ENCODE peak calls at places on chromosomes 4 and X, in nine cellular contexts. E is glutamatergic neuron, N is midbrain, L is mucosa of descending colon, T is cardiac fibroblast, C is COLO829, D is activated gamma-delta T cell, H is GM13977, X is foreskin keratinocyte. I is an unnamed sample.

GRCh38 chrX:74925210-74926088 is at the start of gene NEXMIF:
- DNase-seq in L (peak), E (peak), T (peak), N (peak), C (no peak), H (peak), X (peak), D (peak), I (no peak)

GRCh38 chr4:5905714-5906113 is 12.8 kb upstream of the CRMP1 start:
- DNase-seq in D (no peak), T (no peak), L (no peak), C (no peak), E (no peak), N (no peak), X (no peak), H (no peak), I (no peak)

GRCh38 chr4:3022112-3022511 is 52.2 kb downstream of the HTT-AS start:
- DNase-seq in N (no peak), H (no peak), D (no peak), X (no peak), C (no peak), E (no peak), L (no peak), T (no peak), I (no peak)

GRCh38 chr4:140837742-140838141 is 81.6 kb upstream of the TBC1D9 start:
- DNase-seq in X (no peak), H (no peak), E (no peak), N (no peak), L (no peak), T (peak), C (no peak), D (no peak), I (no peak)

GRCh38 chrX:40316502-40316901 is 218.7 kb upstream of the BCOR start:
- DNase-seq in D (no peak), E (no peak), C (no peak), T (no peak), N (no peak), X (no peak), H (no peak), L (no peak), I (no peak)

GRCh38 chr4:119314356-119314755 is 7.6 kb downstream of the FABP2 start:
- DNase-seq in N (peak), E (no peak), L (no peak), X (peak), D (no peak), C (peak), T (peak), H (peak), I (peak)

GRCh38 chr4:40194602-40195161 is 2.1 kb upstream of the RHOH start:
- DNase-seq in L (peak), C (no peak), N (no peak), X (peak), T (peak), E (no peak), H (no peak), D (no peak), I (no peak)

GRCh38 chr4:76723916-76724315 is 174.0 kb downstream of the SOWAHB start:
- DNase-seq in T (peak), N (no peak), E (no peak), H (no peak), C (peak), X (peak), L (no peak), D (no peak), I (peak)

GRCh38 chr4:11954093-11954492 is 525.4 kb upstream of the HS3ST1 start:
- DNase-seq in L (no peak), E (no peak), X (peak), C (peak), H (no peak), D (no peak), N (peak), T (peak), I (no peak)

GRCh38 chr4:100165809-100166208 is 24.5 kb downstream of the DDIT4L start:
- DNase-seq in D (no peak), H (no peak), E (no peak), N (no peak), L (no peak), C (peak), T (no peak), X (no peak), I (no peak)

GRCh38 chr4:112167790-112168189 is 22.5 kb downstream of the FAM241A start:
- DNase-seq in L (no peak), H (no peak), X (peak), D (no peak), T (no peak), C (no peak), N (no peak), E (no peak), I (no peak)

GRCh38 chr4:181525641-181526040 is 717.6 kb upstream of the TENM3 start:
- DNase-seq in E (peak), N (no peak), L (no peak), H (no peak), C (no peak), T (no peak), D (no peak), X (no peak), I (no peak)

GRCh38 chr4:22932326-22932725 is 239.6 kb downstream of the GBA3 start:
- DNase-seq in H (no peak), D (no peak), N (no peak), L (peak), C (no peak), X (no peak), T (no peak), E (no peak), I (no peak)

GRCh38 chrX:32395878-32396277 is 815.5 kb downstream of the DMD start:
- DNase-seq in L (no peak), X (no peak), C (peak), E (no peak), H (no peak), T (no peak), D (no peak), N (no peak), I (no peak)

GRCh38 chrX:105424729-105425128 is 204.2 kb upstream of the TEX13A start:
- DNase-seq in D (no peak), N (no peak), X (no peak), C (no peak), E (no peak), L (no peak), T (no peak), H (no peak), I (no peak)

GRCh38 chr4:110702326-110702725 is 79.4 kb upstream of the PITX2 start:
- DNase-seq in X (no peak), E (no peak), T (no peak), D (no peak), C (no peak), N (no peak), H (no peak), L (no peak), I (no peak)

GRCh38 chrX:56805399-56805798 is 76.4 kb downstream of the NBDY start:
- DNase-seq in T (no peak), D (no peak), C (no peak), E (no peak), X (no peak), L (no peak), H (no peak), N (no peak), I (no peak)

GRCh38 chrX:20128678-20129077 is 12.0 kb upstream of the MAP7D2 start:
- DNase-seq in T (peak), E (no peak), C (no peak), D (no peak), L (no peak), X (no peak), H (no peak), N (no peak), I (no peak)

GRCh38 chrX:12988797-12989196 is 13.9 kb downstream of the TMSB4X start:
- DNase-seq in L (no peak), T (peak), D (no peak), H (no peak), E (no peak), N (no peak), C (peak), X (peak), I (peak)

GRCh38 chr4:67885727-67886126 is 1.9 kb upstream of the TMPRSS11D start:
- DNase-seq in C (peak), T (peak), H (no peak), D (no peak), N (no peak), E (no peak), X (peak), L (no peak), I (peak)

GRCh38 chr4:53116959-53117358 is 248.9 kb downstream of the SCFD2 start:
- DNase-seq in L (no peak), T (peak), E (no peak), X (no peak), C (no peak), H (no peak), D (no peak), N (no peak), I (no peak)

GRCh38 chr4:6372649-6373525 is 99.5 kb downstream of the PPP2R2C start:
- DNase-seq in E (no peak), N (no peak), L (no peak), D (no peak), H (peak), C (peak), X (peak), T (peak), I (peak)

GRCh38 chr4:53693408-53693807 is 102.1 kb upstream of the LNX1 start:
- DNase-seq in D (no peak), T (no peak), C (no peak), H (no peak), L (no peak), E (no peak), X (no peak), N (no peak), I (no peak)

GRCh38 chr4:134388351-134388750 is 186.8 kb upstream of the PABPC4L start:
- DNase-seq in L (no peak), E (no peak), X (no peak), C (no peak), H (no peak), T (no peak), N (no peak), D (no peak), I (no peak)

GRCh38 chrX:19882066-19882775 is 5.2 kb downstream of the SH3KBP1 start:
- DNase-seq in X (no peak), L (no peak), H (no peak), D (no peak), N (no peak), E (no peak), T (peak), C (no peak), I (no peak)

GRCh38 chr4:57214654-57215411 is 104.6 kb upstream of the IGFBP7 start:
- DNase-seq in E (no peak), T (no peak), C (no peak), N (no peak), H (no peak), D (no peak), X (no peak), L (no peak), I (no peak)

GRCh38 chr4:94410678-94411206 is 41.0 kb upstream of the PDLIM5 start:
- DNase-seq in D (no peak), C (no peak), E (no peak), N (no peak), H (no peak), L (no peak), X (no peak), T (peak), I (no peak)

GRCh38 chrX:65607070-65607742 is 60.2 kb upstream of the MSN start:
- DNase-seq in L (no peak), T (no peak), C (no peak), E (no peak), N (no peak), H (no peak), D (no peak), X (peak), I (peak)

GRCh38 chrX:23505531-23506303 is 161.6 kb upstream of the PRDX4 start:
- DNase-seq in C (peak), E (no peak), L (no peak), H (no peak), T (no peak), X (no peak), N (no peak), D (no peak), I (no peak)

GRCh38 chr4:42673084-42673429 is 16.2 kb upstream of the ATP8A1 start:
- DNase-seq in H (no peak), D (no peak), L (no peak), T (peak), E (no peak), N (no peak), C (no peak), X (peak), I (no peak)

GRCh38 chrX:48558270-48558669 is 16.0 kb upstream of the RBM3 start:
- DNase-seq in X (peak), N (no peak), D (no peak), E (no peak), L (no peak), C (no peak), T (peak), H (no peak), I (peak)

GRCh38 chrX:154372612-154373022 is 1.8 kb downstream of the FLNA start:
- DNase-seq in N (no peak), X (no peak), H (peak), C (no peak), T (no peak), E (no peak), D (no peak), L (no peak), I (peak)

GRCh38 chr4:101784957-101785356 is 5.6 kb upstream of the BANK1 start:
- DNase-seq in E (no peak), H (no peak), L (no peak), T (no peak), N (no peak), X (no peak), D (no peak), C (no peak), I (no peak)

GRCh38 chr4:144740316-144740715 is 94.4 kb downstream of the HHIP start:
- DNase-seq in C (no peak), E (no peak), D (no peak), T (no peak), L (no peak), X (peak), N (no peak), H (no peak), I (no peak)

GRCh38 chr4:185235480-185236154 is 26.2 kb downstream of the SNX25 start:
- DNase-seq in N (no peak), C (no peak), E (no peak), T (peak), L (peak), X (peak), H (no peak), D (no peak), I (no peak)

GRCh38 chrX:1657367-1658082 is 42.7 kb downstream of the ASMT start:
- DNase-seq in X (peak), T (peak), H (peak), D (peak), N (no peak), E (peak), L (no peak), C (no peak), I (no peak)

GRCh38 chrX:56554870-56555269 is 8.6 kb upstream of the UBQLN2 start:
- DNase-seq in D (no peak), E (no peak), L (no peak), H (no peak), X (no peak), N (no peak), C (no peak), T (no peak), I (no peak)